ENCODE peak calls at places on chromosomes 7 and 10, in nine cellular contexts. I is astrocyte of the cerebellum, O is AG04450, X is left ventricle myocardium inferior, R is IMR-90, E is GM12865, F is BJ, Y is fibroblast of lung, G is foreskin fibroblast. N is an unnamed sample.
A peak's percentile ranks its signal among the peaks of the same experiment; 100 is the strongest.

GRCh38 chr7:158228986-158229385 is 358.6 kb downstream of the PTPRN2 start:
- DNase-seq in E (no peak), X (no peak), R (no peak), O (no peak), F (no peak), Y (no peak), G (no peak), I (no peak), N (no peak)

GRCh38 chr7:131250331-131250730 is 77.3 kb upstream of the MKLN1 start:
- DNase-seq in G (no peak), X (no peak), F (no peak), R (peak; percentile 73), Y (peak; percentile 63), E (no peak), I (no peak), O (no peak), N (no peak)

GRCh38 chr7:157266272-157266671 is 70.5 kb upstream of the DNAJB6 start:
- DNase-seq in F (no peak), E (no peak), X (no peak), R (peak; percentile 30), G (no peak), O (no peak), I (peak; percentile 3), Y (peak; percentile 77), N (no peak)

GRCh38 chr10:83373659-83374058 is 765.6 kb upstream of the GHITM start:
- DNase-seq in O (no peak), I (peak; percentile 6), F (no peak), X (no peak), R (no peak), E (peak; percentile 35), Y (peak; percentile 73), G (no peak), N (no peak)

GRCh38 chr7:76300210-76300731 is 2.2 kb upstream of the HSPB1 start:
- DNase-seq in G (peak; percentile 67), F (no peak), O (no peak), R (peak; percentile 82), E (no peak), X (no peak), I (no peak), Y (peak; percentile 89), N (no peak)

GRCh38 chr10:132375795-132376297 is 21.2 kb upstream of the PWWP2B start:
- DNase-seq in O (no peak), F (no peak), I (no peak), E (no peak), X (no peak), R (no peak), G (no peak), Y (no peak), N (no peak)

GRCh38 chr10:112448903-112449302 is 1.9 kb downstream of the VTI1A start:
- DNase-seq in Y (no peak), I (no peak), O (no peak), G (no peak), E (no peak), X (no peak), F (no peak), R (no peak), N (no peak)

GRCh38 chr10:5814110-5815107 is 1.2 kb upstream of the GDI2 start:
- DNase-seq in G (no peak), F (no peak), I (no peak), R (peak; percentile 22), E (peak; percentile 68), O (no peak), X (no peak), Y (peak; percentile 16), N (peak; percentile 7)

GRCh38 chr7:68279827-68280400 is 1283.3 kb downstream of the TYW1 start:
- DNase-seq in O (no peak), R (no peak), Y (no peak), F (no peak), X (no peak), E (no peak), I (no peak), G (no peak), N (no peak)

GRCh38 chr10:124069341-124069740 is 24.1 kb downstream of the CHST15 start:
- DNase-seq in X (no peak), Y (no peak), G (no peak), I (no peak), F (no peak), E (no peak), R (no peak), O (no peak), N (no peak)

GRCh38 chr10:59550061-59550460 is 159.6 kb downstream of the SLC16A9 start:
- DNase-seq in R (no peak), Y (no peak), I (no peak), X (no peak), F (no peak), E (no peak), O (no peak), G (no peak), N (no peak)

GRCh38 chr7:90958669-90959068 is 305.6 kb upstream of the FZD1 start:
- DNase-seq in F (peak; percentile 58), G (peak; percentile 13), I (peak; percentile 97), Y (peak; percentile 94), R (peak; percentile 66), E (no peak), O (peak; percentile 18), X (no peak), N (peak; percentile 15)

GRCh38 chr10:116849271-116850057 is at the start of gene ENO4:
- DNase-seq in F (peak; percentile 38), Y (peak; percentile 84), O (peak; percentile 51), X (peak; percentile 68), I (peak; percentile 78), R (peak; percentile 73), E (peak; percentile 60), G (peak; percentile 52), N (peak; percentile 43)

GRCh38 chr7:101923276-101923985 is 106.0 kb downstream of the CUX1 start:
- DNase-seq in X (no peak), O (no peak), G (no peak), Y (peak; percentile 82), E (no peak), R (peak; percentile 55), F (peak; percentile 30), I (no peak), N (no peak)

GRCh38 chr7:2811476-2812118 is 32.5 kb downstream of the GNA12 start:
- DNase-seq in Y (peak; percentile 18), G (no peak), E (no peak), X (no peak), F (no peak), O (no peak), I (no peak), R (no peak), N (no peak)

GRCh38 chr7:152076324-152076821 is 50.9 kb downstream of the GALNT11 start:
- DNase-seq in O (no peak), I (no peak), F (no peak), R (no peak), X (no peak), Y (no peak), G (no peak), E (peak; percentile 11), N (no peak)

GRCh38 chr7:80719261-80719660 is 80.8 kb downstream of the CD36 start:
- DNase-seq in E (no peak), O (no peak), X (no peak), Y (peak; percentile 85), R (peak; percentile 77), G (peak; percentile 74), I (no peak), F (no peak), N (no peak)

GRCh38 chr10:100364735-100365391 is 17.8 kb downstream of the SCD start:
- DNase-seq in R (peak; percentile 60), X (peak; percentile 77), I (peak; percentile 61), Y (peak; percentile 87), E (no peak), F (peak; percentile 56), O (no peak), G (peak; percentile 87), N (peak; percentile 89)

DNA sequence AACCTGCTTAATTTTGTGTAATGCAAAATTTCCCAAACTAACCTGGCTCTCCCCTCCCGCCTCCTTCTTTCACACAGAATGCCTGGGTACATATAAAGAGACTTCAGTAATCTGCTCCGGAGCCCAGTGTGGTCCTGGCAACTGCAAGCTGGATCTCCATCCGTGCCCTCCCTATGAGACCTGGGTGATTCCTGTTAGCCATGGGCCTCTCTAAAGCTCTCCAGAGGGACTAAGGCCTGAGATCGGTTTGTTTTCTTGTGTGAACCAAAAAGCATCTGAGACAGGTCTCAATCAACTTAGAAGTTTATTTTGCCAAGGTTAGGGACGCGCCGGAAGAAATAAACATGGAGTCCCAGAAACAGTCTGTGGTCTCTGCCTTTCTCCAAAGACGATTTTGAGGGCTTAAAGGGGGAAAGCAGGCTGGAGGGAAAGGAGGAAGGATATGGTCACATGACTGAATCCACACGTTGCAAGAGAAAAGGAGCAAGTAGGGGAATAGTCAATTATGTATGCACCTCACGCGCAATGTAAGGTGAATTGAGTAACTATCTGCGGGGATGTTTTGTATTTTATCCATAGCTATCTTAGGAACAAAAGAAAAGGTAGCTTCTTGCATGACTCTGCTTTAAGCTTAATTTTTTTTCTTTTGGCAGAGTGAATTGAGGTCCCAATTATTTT is 46.2 kb upstream of the CCDC3 start:
- DNase-seq in Y (no peak), E (no peak), I (no peak), O (no peak), F (no peak), X (no peak), G (no peak), R (no peak), N (no peak)
- TF ChIP-seq CTCF in Y (no peak), E (no peak), I (no peak), O (no peak), F (no peak), X (no peak), G (no peak), R (no peak), N (no peak)

GRCh38 chr7:22985436-22985835 is 28.5 kb downstream of the HYCC1 start:
- DNase-seq in Y (no peak), G (no peak), F (no peak), R (no peak), I (no peak), X (no peak), O (no peak), E (no peak), N (no peak)
- H3K4me3 ChIP-seq in Y (no peak overlapping the region), G (no peak overlapping the region), F (no peak overlapping the region), R (no peak overlapping the region), I (no peak overlapping the region), X (no peak overlapping the region), O (no peak overlapping the region), E (no peak overlapping the region), N (no peak overlapping the region)

GRCh38 chr10:92688927-92689662 is 660 bp upstream of the HHEX start:
- DNase-seq in G (no peak), E (peak; percentile 33), X (no peak), I (no peak), Y (peak; percentile 48), F (no peak), R (peak; percentile 31), O (no peak), N (no peak)
- TF ChIP-seq CTCF in G (peak; percentile 3), E (no peak), X (no peak), I (no peak), Y (peak; percentile 6), F (peak; percentile 28), R (no peak), O (peak; percentile 22), N (no peak)

DNA sequence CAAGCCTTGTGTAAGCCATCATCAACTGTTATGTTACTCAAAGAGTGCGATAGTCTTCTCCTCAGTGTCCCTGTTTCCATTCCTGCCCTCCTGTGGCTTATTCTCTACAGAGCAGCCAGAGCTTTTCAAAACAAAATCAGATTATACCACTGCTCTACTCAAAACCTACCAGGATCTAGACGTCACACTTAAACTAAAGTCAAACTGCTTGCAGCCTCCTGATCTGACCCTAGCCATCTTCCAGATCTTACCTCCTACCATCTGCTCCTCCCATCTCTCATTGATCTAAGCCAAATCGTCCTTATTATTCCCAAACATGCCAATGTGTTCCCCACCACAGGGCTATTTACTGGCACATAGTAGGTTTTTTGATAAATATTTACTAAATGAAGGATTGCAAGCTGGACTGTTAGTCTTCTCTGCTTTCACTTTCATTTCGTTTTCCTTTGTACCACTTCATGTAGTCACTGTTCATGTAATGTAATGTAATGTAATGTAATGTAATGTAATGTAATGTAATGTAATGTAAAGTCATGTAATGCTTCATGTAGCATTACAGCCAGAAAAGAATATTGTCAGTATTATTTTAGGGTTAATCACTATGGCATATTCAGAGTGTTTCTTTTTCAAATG is 116.1 kb downstream of the GPR37 start:
- DNase-seq in R (no peak), E (peak; percentile 5), I (no peak), G (no peak), Y (no peak), X (no peak), F (no peak), O (no peak), N (no peak)
- H3K4me3 ChIP-seq in R (peak overlapping the region; percentile 20), E (peak overlapping the region; percentile 43), I (no peak overlapping the region), G (no peak overlapping the region), Y (peak overlapping the region; percentile 1), X (no peak overlapping the region), F (no peak overlapping the region), O (no peak overlapping the region), N (no peak overlapping the region)

N was measured in HFF-Myc.